ENCODE peak calls at places on chromosomes 13 and 19, in four cellular contexts. Z is activated naive CD4-positive, alpha-beta T cell treated with anti-CD3 and anti-CD28 coated beads for 36 hours; Y is GM06990; P is activated CD8-positive, alpha-beta T cell treated with anti-CD3 and anti-CD28 coated beads for 36 hours. V is an unnamed sample.

GRCh38 chr13:59715591-59715990 is 448.1 kb downstream of the DIAPH3 start:
- DNase-seq in Z (no peak), Y (no peak), P (no peak), V (no peak)

GRCh38 chr13:91534996-91535395 is 136.6 kb downstream of the GPC5 start:
- DNase-seq in Z (no peak), P (no peak), Y (no peak), V (no peak)

GRCh38 chr19:33268162-33268991 is 34.0 kb downstream of the CEBPA start:
- DNase-seq in Z (no peak), P (no peak), Y (no peak), V (no peak)

GRCh38 chr13:51221108-51221507 is 1.1 kb upstream of the FAM124A start:
- DNase-seq in P (no peak), Y (no peak), Z (no peak), V (no peak)

GRCh38 chr19:410243-410781 is 1.4 kb upstream of the C2CD4C start:
- DNase-seq in P (no peak), Z (no peak), Y (no peak), V (no peak)

GRCh38 chr19:29881386-29881785 is 60.7 kb upstream of the URI1 start:
- DNase-seq in P (no peak), Y (no peak), Z (no peak), V (no peak)

GRCh38 chr19:19269952-19270694 is 3.0 kb downstream of the TM6SF2 start:
- DNase-seq in Z (no peak), Y (no peak), P (no peak), V (no peak)

GRCh38 chr13:72384186-72384823 is 343.1 kb downstream of the MZT1 start:
- DNase-seq in Z (no peak), Y (no peak), P (no peak), V (no peak)

GRCh38 chr19:2428027-2428690 is 773 bp upstream of the TIMM13 start:
- DNase-seq in Y (peak), P (no peak), Z (no peak), V (peak)

GRCh38 chr13:102399791-102400618 is 1.8 kb downstream of the FGF14 start:
- DNase-seq in Z (peak), Y (peak), P (peak), V (peak)

GRCh38 chr13:73505487-73505886 is 446.7 kb downstream of the KLF5 start:
- DNase-seq in Z (no peak), P (no peak), Y (no peak), V (no peak)

GRCh38 chr13:35732565-35732964 is 256.1 kb upstream of the MAB21L1 start:
- DNase-seq in Z (no peak), P (no peak), Y (no peak), V (no peak)

GRCh38 chr19:45151821-45152503 is 8.8 kb downstream of the NKPD1 start:
- DNase-seq in P (no peak), Z (no peak), Y (no peak), V (no peak)

GRCh38 chr19:6064016-6064702 is 46.1 kb downstream of the RFX2 start:
- DNase-seq in Y (no peak), Z (no peak), P (no peak), V (no peak)

GRCh38 chr13:79937311-79938243 is 403.3 kb downstream of the SPRY2 start:
- DNase-seq in Z (no peak), Y (no peak), P (no peak), V (no peak)

GRCh38 chr19:1269478-1270167 is 491 bp downstream of the CIRBP start:
- DNase-seq in P (peak), Z (peak), Y (peak), V (peak)

GRCh38 chr13:63942372-63942771 is 2526.7 kb upstream of the PCDH20 start:
- DNase-seq in P (no peak), Z (no peak), Y (no peak), V (no peak)

GRCh38 chr13:100275746-100276145 is 186.9 kb downstream of the PCCA start:
- DNase-seq in Z (no peak), P (no peak), Y (no peak), V (no peak)

GRCh38 chr13:43787518-43787891 is 733 bp upstream of the ENOX1 start:
- DNase-seq in P (no peak), Z (no peak), Y (no peak), V (no peak)

GRCh38 chr13:48412881-48413351 is at the start of gene LPAR6:
- DNase-seq in Z (peak), Y (no peak), P (peak), V (peak)

GRCh38 chr13:46317120-46317519 is 69.9 kb downstream of the RUBCNL start:
- DNase-seq in Z (no peak), P (no peak), Y (no peak), V (no peak)

GRCh38 chr19:6210091-6210490 is 69.7 kb downstream of the MLLT1 start:
- DNase-seq in Y (no peak), P (no peak), Z (no peak), V (no peak)

GRCh38 chr13:40874138-40874776 is 84.8 kb downstream of the SLC25A15 start:
- DNase-seq in Z (no peak), P (no peak), Y (no peak), V (no peak)

GRCh38 chr13:93549326-93549855 is 322.8 kb downstream of the GPC6 start:
- DNase-seq in Y (no peak), Z (no peak), P (no peak), V (no peak)

GRCh38 chr19:18904334-18905057 is 8.5 kb upstream of the CERS1 start:
- DNase-seq in Y (no peak), Z (no peak), P (no peak), V (no peak)

GRCh38 chr13:78478183-78478582 is 125.2 kb downstream of the POU4F1 start:
- DNase-seq in P (no peak), Y (no peak), Z (no peak), V (no peak)

GRCh38 chr19:6260912-6261636 is 18.7 kb downstream of the MLLT1 start:
- DNase-seq in P (peak), Z (peak), Y (no peak), V (peak)

GRCh38 chr19:49829721-49830120 is 11.6 kb downstream of the MED25 start:
- DNase-seq in P (no peak), Z (no peak), Y (no peak), V (no peak)

GRCh38 chr19:3276341-3276799 is 51.9 kb downstream of the CELF5 start:
- DNase-seq in P (peak), Z (peak), Y (no peak), V (peak)

GRCh38 chr19:12985049-12985776 is 10.1 kb upstream of the NFIX start:
- DNase-seq in Y (no peak), P (peak), Z (no peak), V (no peak)

GRCh38 chr19:14473915-14474578 is 1.1 kb downstream of the PTGER1 start:
- DNase-seq in Y (no peak), P (no peak), Z (no peak), V (no peak)

GRCh38 chr13:99198630-99199029 is 2.0 kb upstream of the UBAC2 start:
- DNase-seq in Z (no peak), Y (no peak), P (no peak), V (no peak)

GRCh38 chr13:98773921-98774320 is 21.4 kb upstream of the SLC15A1 start:
- DNase-seq in Z (no peak), P (no peak), Y (no peak), V (no peak)

GRCh38 chr13:21458457-21458815 is 667 bp downstream of the ZDHHC20 start:
- DNase-seq in Y (no peak), P (peak), Z (peak), V (peak)

GRCh38 chr19:46579286-46579944 is 21.7 kb upstream of the CALM3 start:
- DNase-seq in P (peak), Y (no peak), Z (peak), V (no peak)

GRCh38 chr13:33911521-33911920 is 93.6 kb downstream of the RFC3 start:
- DNase-seq in P (no peak), Z (no peak), Y (no peak), V (no peak)

GRCh38 chr13:46171223-46171622 is 10.8 kb downstream of the LCP1 start:
- DNase-seq in Z (no peak), P (no peak), Y (no peak), V (no peak)

GRCh38 chr13:33789067-33789606 is 28.8 kb upstream of the RFC3 start:
- DNase-seq in Y (no peak), Z (no peak), P (no peak), V (no peak)

GRCh38 chr13:19720039-19720438 is 62.7 kb downstream of the PSPC1 start:
- DNase-seq in P (no peak), Y (no peak), Z (no peak), V (no peak)

V was measured in activated CD4-positive, alpha-beta T cell treated with anti-CD3 and anti-CD28 coated beads, Interleukin-2, amount 10 ng/mL, durations not matched to agents 24 days and 14 days.